ENCODE peak calls at places on chromosomes 16 and 17, in nine cellular contexts. Q, M, G, K, I, J, Y, T and H are unnamed samples.
A peak's percentile ranks its signal among the peaks of the same experiment; 100 is the strongest.

GRCh38 chr16:73711441-73712080 is 585.1 kb upstream of the PSMD7 start:
- DNase-seq in G (no peak), I (no peak), T (no peak), J (no peak), K (no peak), Y (no peak), M (no peak), Q (no peak), H (no peak)

GRCh38 chr17:74778960-74779359 is 2.8 kb upstream of the NAT9 start:
- DNase-seq in Q (no peak), Y (no peak), J (no peak), T (no peak), G (no peak), M (no peak), I (no peak), K (no peak), H (no peak)

GRCh38 chr16:31108035-31108793 is at the start of gene BCKDK:
- DNase-seq in G (peak; percentile 75), M (peak; percentile 71), J (peak; percentile 88), I (no peak), T (peak; percentile 68), Y (peak; percentile 88), Q (peak; percentile 77), K (no peak), H (peak; percentile 88)

GRCh38 chr16:48444574-48444973 is 59.4 kb upstream of the SIAH1 start:
- DNase-seq in I (no peak), Y (no peak), M (peak; percentile 37), G (peak; percentile 77), J (peak; percentile 72), K (no peak), T (no peak), Q (no peak), H (no peak)

GRCh38 chr16:81625544-81626152 is 153.4 kb upstream of the PLCG2 start:
- DNase-seq in I (no peak), K (no peak), J (peak; percentile 86), T (peak; percentile 49), Q (peak; percentile 35), G (no peak), Y (no peak), M (peak; percentile 93), H (no peak)

GRCh38 chr16:25224731-25225319 is 8.1 kb downstream of the AQP8 start:
- DNase-seq in G (no peak), K (no peak), M (no peak), J (no peak), Q (no peak), I (no peak), T (no peak), Y (no peak), H (no peak)

GRCh38 chr17:50177983-50178834 is 12.4 kb downstream of the SGCA start:
- DNase-seq in K (peak; percentile 96), M (peak; percentile 76), Q (peak; percentile 79), G (peak; percentile 98), J (peak; percentile 95), I (no peak), T (peak; percentile 74), Y (peak; percentile 88), H (peak; percentile 57)

GRCh38 chr17:43940630-43941029 is 1.6 kb downstream of the PPY start:
- DNase-seq in I (no peak), J (no peak), K (no peak), Y (no peak), M (no peak), G (peak; percentile 58), Q (no peak), T (no peak), H (peak; percentile 37)

GRCh38 chr17:29840884-29841283 is 89.1 kb downstream of the SSH2 start:
- DNase-seq in M (no peak), Q (no peak), I (no peak), T (no peak), K (no peak), J (no peak), Y (no peak), G (no peak), H (no peak)

GRCh38 chr16:56202036-56202435 is 10.7 kb downstream of the GNAO1 start:
- DNase-seq in J (no peak), K (no peak), I (no peak), M (no peak), Y (no peak), G (no peak), T (no peak), Q (no peak), H (peak; percentile 25)

GRCh38 chr17:17782425-17783120 is 54.2 kb downstream of the SREBF1 start:
- DNase-seq in M (peak; percentile 40), T (no peak), I (no peak), K (no peak), J (no peak), Y (no peak), Q (no peak), G (no peak), H (peak; percentile 46)

GRCh38 chr17:44673893-44674292 is 15.7 kb downstream of the CCDC43 start:
- DNase-seq in M (no peak), K (no peak), G (no peak), T (no peak), Q (no peak), Y (no peak), I (no peak), J (no peak), H (no peak)

GRCh38 chr16:51621610-51622009 is 470.5 kb upstream of the SALL1 start:
- DNase-seq in Y (no peak), J (no peak), K (no peak), M (no peak), T (no peak), G (peak; percentile 46), Q (no peak), I (no peak), H (peak; percentile 49)

GRCh38 chr17:55704412-55704811 is 18.3 kb downstream of the TMEM100 start:
- DNase-seq in G (no peak), K (no peak), J (no peak), T (no peak), Y (no peak), I (no peak), Q (no peak), M (no peak), H (no peak)

GRCh38 chr16:30927789-30928378 is 4.5 kb downstream of the FBXL19 start:
- DNase-seq in I (no peak), M (no peak), K (no peak), Y (no peak), J (no peak), T (peak; percentile 56), Q (peak; percentile 41), G (peak; percentile 79), H (peak; percentile 87)

DNA sequence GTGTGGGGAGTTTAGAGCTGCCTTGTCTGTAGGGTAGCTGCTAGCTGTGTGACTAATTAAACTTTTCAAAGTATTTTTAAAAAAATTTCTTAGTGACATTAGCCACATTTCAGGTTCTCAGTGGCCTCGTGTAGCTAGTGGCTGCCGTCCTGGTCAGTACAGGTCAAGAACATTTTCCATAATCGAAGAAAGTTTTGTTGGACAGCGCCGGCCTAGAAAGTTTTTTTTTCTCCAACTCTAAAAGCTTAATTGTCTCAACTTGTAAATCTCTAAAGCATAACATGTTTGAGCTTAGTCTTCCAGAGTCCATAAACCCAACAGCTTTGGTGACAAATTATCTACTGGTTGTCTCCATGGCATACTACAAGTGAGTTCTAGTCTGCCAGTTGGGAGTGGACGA is 4.3 kb downstream of the AKAP1 start:
- DNase-seq in J (no peak), M (no peak), Y (no peak), K (no peak), Q (no peak), I (no peak), G (no peak), T (no peak), H (no peak)
- H3K4me1 ChIP-seq in J (peaks cover 73% of the 10 kb centered on the region), M (peaks cover 60% of the 10 kb centered on the region), Y (peaks cover 29% of the 10 kb centered on the region), K (peaks cover 25% of the 10 kb centered on the region), Q (peaks cover 49% of the 10 kb centered on the region), I (peaks cover 47% of the 10 kb centered on the region), G (peaks cover 17% of the 10 kb centered on the region), T (peaks cover 14% of the 10 kb centered on the region), H (peaks cover 11% of the 10 kb centered on the region)

GRCh38 chr16:58430718-58431117 is 38.4 kb downstream of the GINS3 start:
- DNase-seq in T (no peak), M (no peak), Y (no peak), Q (no peak), K (no peak), I (no peak), G (no peak), J (no peak), H (no peak)

GRCh38 chr16:58433569-58433951 is 41.3 kb downstream of the GINS3 start:
- DNase-seq in K (no peak), J (no peak), Y (no peak), G (no peak), I (no peak), Q (no peak), M (no peak), T (no peak), H (no peak)

GRCh38 chr16:58440094-58440493 is 47.8 kb downstream of the GINS3 start:
- DNase-seq in K (no peak), Y (no peak), M (no peak), G (no peak), T (no peak), I (no peak), J (no peak), Q (no peak), H (no peak)

GRCh38 chr16:58435779-58436178 is 43.5 kb downstream of the GINS3 start:
- DNase-seq in G (no peak), I (no peak), Q (no peak), J (no peak), Y (no peak), M (no peak), T (no peak), K (no peak), H (no peak)
- TF ChIP-seq CTCF in G (no peak), I (peak; percentile 25), Q (no peak), J (no peak), Y (no peak), M (no peak), T (no peak), K (no peak), H (no peak)

GRCh38 chr16:75262104-75262799 is 10.8 kb upstream of the BCAR1 start:
- DNase-seq in G (no peak), Q (peak; percentile 77), T (no peak), Y (no peak), I (no peak), J (peak; percentile 71), M (peak; percentile 71), K (no peak), H (no peak)
- H3K4me1 ChIP-seq in G (peaks cover 50% of the 10 kb centered on the region), Q (peaks cover 69% of the 10 kb centered on the region), T (peaks cover 53% of the 10 kb centered on the region), Y (peaks cover 63% of the 10 kb centered on the region), I (peaks cover 65% of the 10 kb centered on the region), J (peaks cover 63% of the 10 kb centered on the region), M (peaks cover 71% of the 10 kb centered on the region), K (peaks cover 40% of the 10 kb centered on the region), H (peaks cover 19% of the 10 kb centered on the region)

GRCh38 chr17:7579001-7579838 is at the start of gene CD68:
- DNase-seq in K (peak; percentile 77), Q (peak; percentile 85), J (peak; percentile 90), T (peak; percentile 81), I (peak; percentile 49), M (peak; percentile 83), G (peak; percentile 88), Y (peak; percentile 86), H (peak; percentile 88)

GRCh38 chr17:7579839-7580630 is 597 bp downstream of the CD68 start:
- DNase-seq in G (no peak), Y (no peak), Q (no peak), K (no peak), M (no peak), I (no peak), T (peak; percentile 33), J (no peak), H (no peak)

GRCh38 chr17:7583253-7584109 is at the start of gene MPDU1:
- DNase-seq in T (peak; percentile 97), I (peak; percentile 71), M (peak; percentile 97), J (peak; percentile 99), Q (peak; percentile 96), K (peak; percentile 87), Y (peak; percentile 99), G (peak; percentile 97), H (peak; percentile 99)

GRCh38 chr17:7580631-7581554 is 1.5 kb downstream of the CD68 start:
- DNase-seq in K (no peak), Q (no peak), T (no peak), G (no peak), I (no peak), M (no peak), J (no peak), Y (no peak), H (no peak)

GRCh38 chr17:7582401-7583252 is 1.0 kb upstream of the MPDU1 start:
- DNase-seq in T (peak; percentile 35), M (peak; percentile 64), Q (peak; percentile 24), G (no peak), I (no peak), K (no peak), J (peak; percentile 72), Y (peak; percentile 74), H (no peak)
- TF ChIP-seq CTCF in T (no peak), M (no peak), Q (no peak), G (no peak), I (no peak), K (no peak), J (no peak), Y (peak; percentile 12), H (no peak)